ENCODE peak calls at places on chromosomes 1 and 21, in six cellular contexts. One of them, this sample, is unnamed.

GRCh38 chr1:89708727-89709375 is 75.9 kb downstream of the LRRC8C start:
- DNase-seq in stomach: no peak
- DNase-seq in psoas muscle: no peak
- DNase-seq in keratinocyte: no peak
- DNase-seq in fibroblast of lung: no peak
- DNase-seq in fibroblast of mammary gland: no peak
- DNase-seq in this sample: no peak

GRCh38 chr21:33655591-33656221 is 13.4 kb downstream of the ITSN1 start:
- DNase-seq in fibroblast of lung: peak
- DNase-seq in stomach: no peak
- DNase-seq in psoas muscle: no peak
- DNase-seq in fibroblast of mammary gland: peak
- DNase-seq in keratinocyte: peak
- DNase-seq in this sample: no peak

GRCh38 chr1:202623075-202623474 is 87.2 kb downstream of the SYT2 start:
- DNase-seq in stomach: no peak
- DNase-seq in fibroblast of lung: peak
- DNase-seq in psoas muscle: peak
- DNase-seq in keratinocyte: no peak
- DNase-seq in fibroblast of mammary gland: peak
- DNase-seq in this sample: no peak

GRCh38 chr1:228737613-228738012 is 2.3 kb downstream of the RHOU start:
- DNase-seq in fibroblast of mammary gland: no peak
- DNase-seq in stomach: no peak
- DNase-seq in psoas muscle: no peak
- DNase-seq in fibroblast of lung: peak
- DNase-seq in keratinocyte: no peak
- DNase-seq in this sample: no peak

GRCh38 chr1:46556822-46557221 is 5.4 kb upstream of the KNCN start:
- DNase-seq in fibroblast of lung: peak
- DNase-seq in psoas muscle: no peak
- DNase-seq in keratinocyte: peak
- DNase-seq in fibroblast of mammary gland: peak
- DNase-seq in stomach: no peak
- DNase-seq in this sample: no peak

GRCh38 chr21:45332981-45333582 is 45.4 kb upstream of the POFUT2 start:
- DNase-seq in fibroblast of mammary gland: no peak
- DNase-seq in psoas muscle: no peak
- DNase-seq in keratinocyte: no peak
- DNase-seq in stomach: no peak
- DNase-seq in fibroblast of lung: no peak
- DNase-seq in this sample: no peak

GRCh38 chr1:193850745-193851144 is 664.3 kb upstream of the B3GALT2 start:
- DNase-seq in psoas muscle: no peak
- DNase-seq in stomach: no peak
- DNase-seq in fibroblast of lung: peak
- DNase-seq in fibroblast of mammary gland: no peak
- DNase-seq in keratinocyte: no peak
- DNase-seq in this sample: no peak

GRCh38 chr1:30378991-30379581 is 344.3 kb downstream of the MATN1 start:
- DNase-seq in psoas muscle: no peak
- DNase-seq in fibroblast of lung: peak
- DNase-seq in stomach: peak
- DNase-seq in fibroblast of mammary gland: peak
- DNase-seq in keratinocyte: peak
- DNase-seq in this sample: no peak

GRCh38 chr1:204074274-204075115 is 1.6 kb downstream of the SOX13 start:
- DNase-seq in stomach: peak
- DNase-seq in psoas muscle: peak
- DNase-seq in fibroblast of lung: peak
- DNase-seq in keratinocyte: no peak
- DNase-seq in fibroblast of mammary gland: peak
- DNase-seq in this sample: peak

GRCh38 chr1:2374260-2375155 is 16.8 kb downstream of the MORN1 start:
- DNase-seq in stomach: no peak
- DNase-seq in keratinocyte: no peak
- DNase-seq in psoas muscle: no peak
- DNase-seq in fibroblast of lung: no peak
- DNase-seq in fibroblast of mammary gland: no peak
- DNase-seq in this sample: no peak

GRCh38 chr21:38830667-38831525 is 25.2 kb downstream of the ETS2 start:
- DNase-seq in fibroblast of lung: no peak
- DNase-seq in psoas muscle: no peak
- DNase-seq in stomach: no peak
- DNase-seq in fibroblast of mammary gland: no peak
- DNase-seq in keratinocyte: no peak
- DNase-seq in this sample: peak

GRCh38 chr1:85289207-85289847 is 12.9 kb upstream of the BCL10 start:
- DNase-seq in stomach: peak
- DNase-seq in psoas muscle: no peak
- DNase-seq in fibroblast of lung: peak
- DNase-seq in fibroblast of mammary gland: peak
- DNase-seq in keratinocyte: peak
- DNase-seq in this sample: no peak

GRCh38 chr1:193569696-193570269 is 383.4 kb upstream of the B3GALT2 start:
- DNase-seq in stomach: no peak
- DNase-seq in psoas muscle: no peak
- DNase-seq in fibroblast of lung: peak
- DNase-seq in keratinocyte: peak
- DNase-seq in fibroblast of mammary gland: peak
- DNase-seq in this sample: no peak

GRCh38 chr1:220786057-220786336 is 716 bp upstream of the MTARC1 start:
- DNase-seq in fibroblast of mammary gland: no peak
- DNase-seq in keratinocyte: no peak
- DNase-seq in psoas muscle: peak
- DNase-seq in fibroblast of lung: no peak
- DNase-seq in stomach: peak
- DNase-seq in this sample: no peak

GRCh38 chr1:230501242-230501641 is 75.1 kb upstream of the PGBD5 start:
- DNase-seq in keratinocyte: no peak
- DNase-seq in stomach: no peak
- DNase-seq in psoas muscle: no peak
- DNase-seq in fibroblast of lung: no peak
- DNase-seq in fibroblast of mammary gland: no peak
- DNase-seq in this sample: no peak

GRCh38 chr1:44947060-44947773 is 39.2 kb downstream of the EIF2B3 start:
- DNase-seq in fibroblast of lung: peak
- DNase-seq in keratinocyte: no peak
- DNase-seq in psoas muscle: no peak
- DNase-seq in fibroblast of mammary gland: peak
- DNase-seq in stomach: no peak
- DNase-seq in this sample: no peak

GRCh38 chr21:46163375-46163774 is 8.0 kb upstream of the FTCD start:
- DNase-seq in stomach: no peak
- DNase-seq in psoas muscle: no peak
- DNase-seq in fibroblast of mammary gland: no peak
- DNase-seq in keratinocyte: no peak
- DNase-seq in fibroblast of lung: no peak
- DNase-seq in this sample: no peak

GRCh38 chr1:1318131-1318652 is 6.3 kb downstream of the INTS11 start:
- DNase-seq in psoas muscle: peak
- DNase-seq in fibroblast of lung: peak
- DNase-seq in fibroblast of mammary gland: peak
- DNase-seq in stomach: peak
- DNase-seq in keratinocyte: no peak
- DNase-seq in this sample: no peak

GRCh38 chr1:231841616-231842344 is 215.2 kb downstream of the DISC1 start:
- DNase-seq in stomach: no peak
- DNase-seq in fibroblast of mammary gland: peak
- DNase-seq in fibroblast of lung: peak
- DNase-seq in psoas muscle: no peak
- DNase-seq in keratinocyte: no peak
- DNase-seq in this sample: no peak

GRCh38 chr21:31184462-31184861 is 146.2 kb upstream of the KRTAP19-8 start:
- DNase-seq in fibroblast of mammary gland: no peak
- DNase-seq in psoas muscle: no peak
- DNase-seq in fibroblast of lung: no peak
- DNase-seq in stomach: no peak
- DNase-seq in keratinocyte: no peak
- DNase-seq in this sample: no peak

DNA sequence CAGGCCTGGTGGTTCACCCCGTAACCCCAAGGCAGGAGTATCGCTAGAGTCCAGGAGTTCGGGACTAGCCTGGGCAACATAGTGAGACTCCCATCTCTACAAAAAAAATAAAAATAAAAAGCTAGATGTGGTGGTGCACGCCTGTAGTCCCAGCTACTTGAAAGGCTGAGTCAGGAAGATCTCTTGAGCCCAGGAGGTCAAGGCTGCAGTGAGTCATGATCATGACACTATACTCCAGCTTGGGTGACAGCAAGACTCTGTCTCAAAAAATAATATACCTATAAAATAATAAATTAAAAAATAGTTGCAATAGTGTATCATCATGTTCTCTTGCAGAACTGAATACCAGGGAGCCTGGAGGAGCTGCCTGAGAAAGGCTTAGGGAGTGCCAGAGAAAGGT is 19.9 kb upstream of the TMEM39B start:
- DNase-seq in psoas muscle: no peak
- DNase-seq in fibroblast of lung: no peak
- DNase-seq in stomach: no peak
- DNase-seq in keratinocyte: no peak
- DNase-seq in fibroblast of mammary gland: peak
- DNase-seq in this sample: no peak
- H3K4me3 ChIP-seq in psoas muscle: no peak
- H3K4me3 ChIP-seq in fibroblast of lung: no peak
- H3K4me3 ChIP-seq in stomach: no peak
- H3K4me3 ChIP-seq in keratinocyte: no peak
- H3K4me3 ChIP-seq in fibroblast of mammary gland: no peak
- H3K4me3 ChIP-seq in this sample: no peak

GRCh38 chr1:167332503-167332902 is 111.8 kb downstream of the POU2F1 start:
- DNase-seq in stomach: no peak
- DNase-seq in psoas muscle: no peak
- DNase-seq in keratinocyte: no peak
- DNase-seq in fibroblast of mammary gland: peak
- DNase-seq in fibroblast of lung: peak
- DNase-seq in this sample: no peak

GRCh38 chr1:167330601-167331293 is 110.1 kb downstream of the POU2F1 start:
- DNase-seq in fibroblast of mammary gland: no peak
- DNase-seq in stomach: no peak
- DNase-seq in fibroblast of lung: no peak
- DNase-seq in keratinocyte: no peak
- DNase-seq in psoas muscle: no peak
- DNase-seq in this sample: no peak

GRCh38 chr1:167331650-167332049 is 111.0 kb downstream of the POU2F1 start:
- DNase-seq in stomach: no peak
- DNase-seq in fibroblast of lung: no peak
- DNase-seq in keratinocyte: no peak
- DNase-seq in fibroblast of mammary gland: no peak
- DNase-seq in psoas muscle: no peak
- DNase-seq in this sample: no peak

GRCh38 chr1:167328306-167328705 is 107.6 kb downstream of the POU2F1 start:
- DNase-seq in stomach: no peak
- DNase-seq in fibroblast of lung: no peak
- DNase-seq in fibroblast of mammary gland: no peak
- DNase-seq in psoas muscle: no peak
- DNase-seq in keratinocyte: no peak
- DNase-seq in this sample: no peak

DNA sequence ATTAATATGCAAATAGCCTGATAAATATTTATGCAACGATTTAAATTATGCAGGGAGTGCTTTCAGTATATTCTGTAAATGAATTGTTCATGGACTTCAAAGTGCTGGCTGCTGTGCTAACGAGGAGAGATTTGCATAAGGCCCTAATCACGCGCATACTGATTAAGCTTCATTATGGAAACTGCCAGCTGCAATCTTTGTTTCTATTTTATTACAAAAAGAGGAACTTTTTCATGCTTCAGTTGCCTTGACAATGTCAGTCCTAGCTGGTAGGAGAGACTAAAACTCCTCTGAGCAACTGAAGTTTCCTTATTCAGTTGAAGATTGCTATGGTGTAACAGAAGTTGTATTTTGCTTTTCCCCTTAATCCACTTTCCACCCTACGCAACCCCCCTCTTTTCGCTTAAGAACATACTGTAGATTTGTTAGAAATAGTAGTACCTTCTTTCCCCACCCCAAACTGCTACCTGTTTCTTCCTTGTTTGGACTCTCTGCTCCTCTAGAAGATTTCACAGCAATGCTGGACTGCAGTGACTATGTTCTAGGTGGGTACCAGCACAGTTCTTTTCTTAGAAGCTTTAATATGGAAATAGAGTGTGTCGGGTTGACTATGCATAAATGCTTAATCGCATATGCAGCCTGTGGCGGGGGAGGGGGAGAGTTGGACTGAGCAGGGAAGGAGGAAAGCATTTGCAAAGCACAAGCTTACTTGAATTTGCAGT is 108.2 kb downstream of the POU2F1 start:
- DNase-seq in fibroblast of lung: peak
- DNase-seq in fibroblast of mammary gland: no peak
- DNase-seq in keratinocyte: no peak
- DNase-seq in psoas muscle: no peak
- DNase-seq in stomach: no peak
- DNase-seq in this sample: no peak
- H3K4me3 ChIP-seq in fibroblast of lung: no peak
- H3K4me3 ChIP-seq in fibroblast of mammary gland: no peak
- H3K4me3 ChIP-seq in keratinocyte: no peak
- H3K4me3 ChIP-seq in psoas muscle: no peak
- H3K4me3 ChIP-seq in stomach: no peak
- H3K4me3 ChIP-seq in this sample: no peak

DNA sequence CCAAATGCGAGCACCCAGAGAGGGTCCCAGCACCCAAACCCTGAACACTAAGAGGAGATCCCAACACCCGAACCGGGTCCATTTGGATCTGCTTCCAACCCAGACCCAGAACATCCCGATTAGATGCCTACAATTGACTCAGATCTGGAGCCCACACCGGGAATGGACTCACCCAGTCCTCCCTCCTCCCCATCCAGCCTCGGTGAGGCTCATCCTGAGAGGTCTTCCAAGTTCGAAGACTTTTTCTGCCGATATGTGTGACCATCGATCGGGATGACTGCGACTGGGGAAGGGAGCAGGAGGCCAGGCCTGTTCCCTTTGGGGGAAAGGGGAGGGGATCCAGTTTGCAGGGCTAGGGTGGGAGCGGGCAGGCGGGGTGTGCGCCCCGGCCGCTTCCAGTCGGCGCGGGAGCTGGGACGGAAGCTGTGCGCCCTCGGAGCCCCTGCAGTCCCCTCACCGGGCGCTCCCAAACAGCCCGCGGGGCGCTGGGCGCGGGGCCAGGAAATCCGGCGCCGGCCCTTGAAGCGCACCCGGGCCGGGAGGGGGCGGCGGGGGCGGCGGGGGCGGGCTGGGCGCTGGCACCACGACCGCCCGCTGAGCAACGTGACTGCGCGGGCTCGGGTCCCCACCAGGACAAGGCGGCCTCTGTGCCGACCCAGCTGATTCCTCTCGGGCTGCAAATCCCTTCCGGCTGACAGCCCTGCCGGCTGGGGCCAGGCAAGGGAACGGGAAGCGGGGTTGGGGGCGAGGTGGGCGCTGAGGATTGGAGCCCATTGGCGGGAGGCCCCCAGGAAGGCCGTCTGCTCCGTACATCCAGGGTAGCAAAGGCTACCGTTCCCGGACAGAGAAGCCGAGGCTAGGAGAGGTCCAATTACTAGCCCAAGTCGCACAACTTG is 104.0 kb downstream of the EBNA1BP2 start:
- DNase-seq in keratinocyte: no peak
- DNase-seq in psoas muscle: no peak
- DNase-seq in fibroblast of mammary gland: no peak
- DNase-seq in stomach: no peak
- DNase-seq in fibroblast of lung: no peak
- DNase-seq in this sample: no peak
- H3K4me3 ChIP-seq in keratinocyte: no peak
- H3K4me3 ChIP-seq in psoas muscle: peak
- H3K4me3 ChIP-seq in fibroblast of mammary gland: no peak
- H3K4me3 ChIP-seq in stomach: peak
- H3K4me3 ChIP-seq in fibroblast of lung: peak
- H3K4me3 ChIP-seq in this sample: peak

GRCh38 chr1:23693599-23693998 is 2.0 kb downstream of the RPL11 start:
- DNase-seq in keratinocyte: no peak
- DNase-seq in psoas muscle: no peak
- DNase-seq in fibroblast of mammary gland: no peak
- DNase-seq in stomach: no peak
- DNase-seq in fibroblast of lung: no peak
- DNase-seq in this sample: no peak
- H3K4me3 ChIP-seq in keratinocyte: peak
- H3K4me3 ChIP-seq in psoas muscle: peak
- H3K4me3 ChIP-seq in fibroblast of mammary gland: peak
- H3K4me3 ChIP-seq in stomach: peak
- H3K4me3 ChIP-seq in fibroblast of lung: peak
- H3K4me3 ChIP-seq in this sample: no peak

This sample was measured in vagina.